ENCODE peak calls at places on chromosomes 3 and 15, in eight cellular contexts. E is heart left ventricle, C is AG10803, Z is brain microvascular endothelial cell, J is B cell, D is AG04449, Q is spleen, B is bronchial epithelial cell. U is an unnamed sample.
A peak's percentile ranks its signal among the peaks of the same experiment; 100 is the strongest.

GRCh38 chr3:117565777-117566176 is 856.2 kb downstream of the TUSC7 start:
- DNase-seq in E (no peak), C (no peak), Z (no peak), J (no peak), D (no peak), Q (no peak), B (no peak), U (no peak)

GRCh38 chr15:93302080-93302765 is 213.2 kb upstream of the RGMA start:
- DNase-seq in E (no peak), C (no peak), Z (no peak), J (no peak), D (no peak), Q (no peak), B (no peak), U (no peak)

GRCh38 chr3:126142652-126143051 is 37.7 kb downstream of the ALDH1L1 start:
- DNase-seq in E (no peak), C (no peak), Z (no peak), J (no peak), D (no peak), Q (peak; percentile 41), B (no peak), U (no peak)

GRCh38 chr3:44509393-44509921 is 32.0 kb upstream of the ZNF445 start:
- DNase-seq in E (no peak), C (no peak), Z (no peak), J (no peak), D (no peak), Q (no peak), B (no peak), U (peak; percentile 8)

GRCh38 chr3:182713743-182714517 is 79.4 kb upstream of the ATP11B start:
- DNase-seq in E (no peak), C (peak; percentile 72), Z (peak; percentile 54), J (peak; percentile 39), D (peak; percentile 34), Q (no peak), B (peak; percentile 76), U (peak; percentile 84)

GRCh38 chr15:38690737-38691332 is 126.2 kb upstream of the RASGRP1 start:
- DNase-seq in E (peak; percentile 27), C (peak; percentile 63), Z (peak; percentile 69), J (peak; percentile 82), D (no peak), Q (no peak), B (peak; percentile 68), U (peak; percentile 81)

GRCh38 chr3:111617912-111618601 is 22.9 kb upstream of the ZBED2 start:
- DNase-seq in E (no peak), C (no peak), Z (no peak), J (no peak), D (no peak), Q (no peak), B (peak; percentile 20), U (no peak)

GRCh38 chr3:8982509-8982908 is 19.2 kb upstream of the RAD18 start:
- DNase-seq in E (no peak), C (peak; percentile 50), Z (no peak), J (no peak), D (no peak), Q (no peak), B (no peak), U (peak; percentile 31)

GRCh38 chr3:42071720-42072582 is 19.2 kb upstream of the TRAK1 start:
- DNase-seq in E (peak; percentile 78), C (peak; percentile 85), Z (peak; percentile 43), J (no peak), D (no peak), Q (peak; percentile 85), B (peak; percentile 68), U (peak; percentile 80)

GRCh38 chr3:130699765-130700164 is 46.9 kb downstream of the PIK3R4 start:
- DNase-seq in E (no peak), C (peak; percentile 27), Z (peak; percentile 14), J (no peak), D (no peak), Q (no peak), B (peak; percentile 59), U (peak; percentile 39)

GRCh38 chr3:43046583-43046982 is 59.3 kb downstream of the POMGNT2 start:
- DNase-seq in E (no peak), C (no peak), Z (no peak), J (no peak), D (no peak), Q (no peak), B (no peak), U (no peak)

GRCh38 chr3:52471371-52472238 is 16.2 kb downstream of the NISCH start:
- DNase-seq in E (peak; percentile 79), C (peak; percentile 52), Z (peak; percentile 52), J (peak; percentile 56), D (no peak), Q (peak; percentile 85), B (peak; percentile 74), U (peak; percentile 69)

DNA sequence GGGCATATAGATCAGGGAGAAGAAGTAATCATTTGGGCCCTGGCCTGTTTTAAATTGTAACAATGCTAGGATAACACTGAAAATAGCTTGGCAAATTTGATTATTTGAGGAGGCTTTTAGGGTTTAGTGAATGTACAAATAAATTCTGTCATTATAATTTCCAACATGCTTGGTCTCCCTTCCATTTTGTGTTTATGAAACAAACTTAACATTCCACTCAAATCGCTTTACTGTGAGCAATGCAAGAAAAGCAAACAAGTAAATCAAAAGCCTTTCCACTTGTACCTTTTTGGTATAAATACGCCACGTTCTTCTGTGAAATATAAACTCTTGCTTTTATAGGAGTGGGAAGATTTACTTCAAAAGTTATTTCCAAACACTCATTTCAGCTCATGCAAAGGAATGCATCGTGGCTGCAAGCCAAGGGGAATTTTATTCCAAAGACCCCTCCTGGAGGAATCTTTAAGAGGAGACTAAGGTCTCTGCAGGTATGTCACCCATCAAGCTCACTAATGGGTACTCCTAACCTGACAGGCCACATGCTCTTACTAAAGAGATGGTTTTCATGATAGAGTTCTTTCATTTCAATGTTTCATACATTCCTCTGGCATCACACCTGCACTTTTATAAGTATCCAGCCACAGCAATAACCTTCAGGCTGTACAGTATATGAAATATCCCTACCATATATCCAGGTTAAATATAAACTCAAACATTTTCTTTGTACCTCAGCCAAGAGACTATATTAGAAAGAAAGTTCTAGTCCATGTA is 115.2 kb downstream of the P3H2 start:
- DNase-seq in E (no peak), C (no peak), Z (no peak), J (no peak), D (no peak), Q (no peak), B (no peak), U (no peak)
- TF ChIP-seq CTCF in E (no peak), C (no peak), Z (no peak), J (no peak), D (no peak), Q (no peak), B (no peak), U (no peak)

DNA sequence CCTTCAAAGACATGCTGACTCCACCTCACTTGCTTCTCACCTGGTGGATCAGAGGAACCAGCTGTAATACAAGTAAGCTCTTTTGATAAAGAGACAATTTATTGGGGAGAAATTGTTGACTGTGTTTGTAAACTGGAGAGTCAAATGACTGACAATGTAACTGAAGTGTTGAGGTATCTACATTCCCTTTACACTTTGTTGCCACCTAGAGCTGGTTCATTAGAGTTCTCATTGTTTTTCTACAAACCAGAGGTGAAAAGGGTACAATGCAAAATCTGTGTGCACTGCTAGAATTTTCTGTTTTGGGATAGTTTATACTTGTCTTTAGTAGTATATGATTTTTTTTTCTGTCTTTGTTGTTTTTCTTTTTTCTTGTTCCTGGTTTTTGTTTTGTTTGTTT is 8.7 kb upstream of the LRRC58 start:
- DNase-seq in E (no peak), C (no peak), Z (no peak), J (no peak), D (no peak), Q (no peak), B (no peak), U (no peak)
- TF ChIP-seq CTCF in E (no peak), C (no peak), Z (no peak), J (no peak), D (no peak), Q (no peak), B (no peak), U (no peak)

GRCh38 chr3:133868166-133868565 is 27.5 kb downstream of the RAB6B start:
- DNase-seq in E (no peak), C (no peak), Z (no peak), J (no peak), D (no peak), Q (no peak), B (no peak), U (no peak)

GRCh38 chr3:133864616-133865015 is 31.1 kb downstream of the RAB6B start:
- DNase-seq in E (no peak), C (no peak), Z (no peak), J (no peak), D (no peak), Q (no peak), B (no peak), U (no peak)

GRCh38 chr3:133866141-133866540 is 29.5 kb downstream of the RAB6B start:
- DNase-seq in E (no peak), C (no peak), Z (no peak), J (no peak), D (no peak), Q (no peak), B (no peak), U (no peak)

GRCh38 chr3:133863865-133864264 is 31.8 kb downstream of the RAB6B start:
- DNase-seq in E (no peak), C (no peak), Z (no peak), J (no peak), D (no peak), Q (no peak), B (no peak), U (no peak)

GRCh38 chr3:133865136-133865855 is 30.4 kb downstream of the RAB6B start:
- DNase-seq in E (no peak), C (no peak), Z (no peak), J (no peak), D (no peak), Q (no peak), B (no peak), U (no peak)
- TF ChIP-seq CTCF in E (no peak), C (no peak), Z (peak; percentile 35), J (no peak), D (no peak), Q (no peak), B (no peak), U (peak; percentile 1)

GRCh38 chr15:78991879-78992278 is 47.0 kb upstream of the CTSH start:
- DNase-seq in E (no peak), C (no peak), Z (no peak), J (no peak), D (no peak), Q (peak; percentile 65), B (no peak), U (no peak)
- TF ChIP-seq CTCF in E (no peak), C (no peak), Z (no peak), J (no peak), D (no peak), Q (no peak), B (no peak), U (no peak)

GRCh38 chr3:127473244-127474024 is 117.1 kb downstream of the TPRA1 start:
- DNase-seq in E (no peak), C (no peak), Z (no peak), J (no peak), D (no peak), Q (no peak), B (peak; percentile 29), U (no peak)
- TF ChIP-seq CTCF in E (no peak), C (no peak), Z (peak; percentile 37), J (no peak), D (no peak), Q (no peak), B (peak; percentile 59), U (peak; percentile 18)

GRCh38 chr3:157700405-157700804 is 197.2 kb upstream of the VEPH1 start:
- DNase-seq in E (no peak), C (no peak), Z (no peak), J (no peak), D (no peak), Q (no peak), B (no peak), U (peak; percentile 11)
- TF ChIP-seq CTCF in E (no peak), C (no peak), Z (no peak), J (no peak), D (no peak), Q (no peak), B (no peak), U (peak; percentile 15)

U was measured in cardiac fibroblast.